ENCODE peak calls at places on chromosomes 1 and 21, in eight cellular contexts. One of them, this sample, is unnamed.

GRCh38 chr1:43711049-43711448 is 3.7 kb downstream of the ST3GAL3 start:
- DNase-seq in mesendoderm: no peak
- DNase-seq in stomach: no peak
- DNase-seq in AG10803: peak
- DNase-seq in cardiac fibroblast: peak
- DNase-seq in lower lobe of right lung: no peak
- DNase-seq in hepatocyte: no peak
- DNase-seq in Peyer's patch: no peak
- DNase-seq in this sample: no peak

GRCh38 chr1:160830321-160831153 is 32.1 kb downstream of the CD244 start:
- DNase-seq in cardiac fibroblast: peak
- DNase-seq in stomach: peak
- DNase-seq in hepatocyte: peak
- DNase-seq in Peyer's patch: peak
- DNase-seq in mesendoderm: peak
- DNase-seq in AG10803: peak
- DNase-seq in lower lobe of right lung: peak
- DNase-seq in this sample: peak

GRCh38 chr21:26626187-26626586 is 53.1 kb upstream of the CYYR1 start:
- DNase-seq in cardiac fibroblast: no peak
- DNase-seq in lower lobe of right lung: no peak
- DNase-seq in stomach: no peak
- DNase-seq in Peyer's patch: no peak
- DNase-seq in mesendoderm: no peak
- DNase-seq in AG10803: no peak
- DNase-seq in hepatocyte: no peak
- DNase-seq in this sample: no peak

GRCh38 chr1:161117681-161118581 is at the start of the genes NIT1 and PFDN2:
- DNase-seq in lower lobe of right lung: peak
- DNase-seq in Peyer's patch: peak
- DNase-seq in hepatocyte: peak
- DNase-seq in cardiac fibroblast: peak
- DNase-seq in stomach: peak
- DNase-seq in mesendoderm: peak
- DNase-seq in AG10803: peak
- DNase-seq in this sample: peak

GRCh38 chr1:117138556-117138955 is 17.0 kb upstream of the TRIM45 start:
- DNase-seq in stomach: no peak
- DNase-seq in Peyer's patch: no peak
- DNase-seq in hepatocyte: no peak
- DNase-seq in cardiac fibroblast: no peak
- DNase-seq in lower lobe of right lung: no peak
- DNase-seq in mesendoderm: no peak
- DNase-seq in AG10803: no peak
- DNase-seq in this sample: no peak

GRCh38 chr1:6731905-6732304 is 30.3 kb upstream of the DNAJC11 start:
- DNase-seq in lower lobe of right lung: no peak
- DNase-seq in AG10803: no peak
- DNase-seq in cardiac fibroblast: no peak
- DNase-seq in hepatocyte: no peak
- DNase-seq in mesendoderm: no peak
- DNase-seq in stomach: no peak
- DNase-seq in Peyer's patch: no peak
- DNase-seq in this sample: no peak

GRCh38 chr1:19717467-19717866 is 52.8 kb downstream of the HTR6 start:
- DNase-seq in mesendoderm: no peak
- DNase-seq in hepatocyte: no peak
- DNase-seq in lower lobe of right lung: no peak
- DNase-seq in stomach: no peak
- DNase-seq in cardiac fibroblast: no peak
- DNase-seq in AG10803: no peak
- DNase-seq in Peyer's patch: no peak
- DNase-seq in this sample: no peak

GRCh38 chr1:94326329-94326728 is 88.9 kb upstream of the ARHGAP29 start:
- DNase-seq in cardiac fibroblast: no peak
- DNase-seq in mesendoderm: peak
- DNase-seq in stomach: no peak
- DNase-seq in lower lobe of right lung: no peak
- DNase-seq in Peyer's patch: no peak
- DNase-seq in AG10803: no peak
- DNase-seq in hepatocyte: no peak
- DNase-seq in this sample: no peak

GRCh38 chr1:171110485-171111340 is 20.0 kb downstream of the FMO3 start:
- DNase-seq in lower lobe of right lung: no peak
- DNase-seq in cardiac fibroblast: peak
- DNase-seq in stomach: no peak
- DNase-seq in mesendoderm: no peak
- DNase-seq in hepatocyte: no peak
- DNase-seq in Peyer's patch: no peak
- DNase-seq in AG10803: peak
- DNase-seq in this sample: no peak

GRCh38 chr1:78145105-78145580 is 99.4 kb downstream of the GIPC2 start:
- DNase-seq in lower lobe of right lung: peak
- DNase-seq in AG10803: peak
- DNase-seq in stomach: peak
- DNase-seq in cardiac fibroblast: peak
- DNase-seq in hepatocyte: peak
- DNase-seq in mesendoderm: peak
- DNase-seq in Peyer's patch: no peak
- DNase-seq in this sample: no peak

GRCh38 chr1:205375816-205376545 is 19.3 kb upstream of the KLHDC8A start:
- DNase-seq in cardiac fibroblast: peak
- DNase-seq in mesendoderm: peak
- DNase-seq in Peyer's patch: no peak
- DNase-seq in hepatocyte: peak
- DNase-seq in stomach: no peak
- DNase-seq in lower lobe of right lung: no peak
- DNase-seq in AG10803: peak
- DNase-seq in this sample: no peak

GRCh38 chr1:84156210-84156621 is 12.1 kb downstream of the PRKACB start:
- DNase-seq in mesendoderm: no peak
- DNase-seq in AG10803: peak
- DNase-seq in hepatocyte: no peak
- DNase-seq in lower lobe of right lung: no peak
- DNase-seq in stomach: no peak
- DNase-seq in cardiac fibroblast: peak
- DNase-seq in Peyer's patch: no peak
- DNase-seq in this sample: no peak

GRCh38 chr1:53071167-53071865 is 9.3 kb downstream of the PODN start:
- DNase-seq in AG10803: no peak
- DNase-seq in lower lobe of right lung: peak
- DNase-seq in cardiac fibroblast: no peak
- DNase-seq in stomach: peak
- DNase-seq in Peyer's patch: no peak
- DNase-seq in hepatocyte: no peak
- DNase-seq in mesendoderm: no peak
- DNase-seq in this sample: no peak

GRCh38 chr1:12001249-12001917 is 17.9 kb upstream of the MIIP start:
- DNase-seq in Peyer's patch: no peak
- DNase-seq in mesendoderm: peak
- DNase-seq in stomach: no peak
- DNase-seq in AG10803: peak
- DNase-seq in lower lobe of right lung: no peak
- DNase-seq in cardiac fibroblast: peak
- DNase-seq in hepatocyte: no peak
- DNase-seq in this sample: peak

GRCh38 chr1:34858901-34859441 is 578 bp downstream of the SMIM12 start:
- DNase-seq in mesendoderm: no peak
- DNase-seq in lower lobe of right lung: no peak
- DNase-seq in Peyer's patch: no peak
- DNase-seq in cardiac fibroblast: peak
- DNase-seq in AG10803: peak
- DNase-seq in hepatocyte: peak
- DNase-seq in stomach: no peak
- DNase-seq in this sample: peak

GRCh38 chr1:239418241-239418640 is 31.9 kb downstream of the CHRM3 start:
- DNase-seq in Peyer's patch: no peak
- DNase-seq in mesendoderm: no peak
- DNase-seq in AG10803: no peak
- DNase-seq in hepatocyte: no peak
- DNase-seq in stomach: no peak
- DNase-seq in lower lobe of right lung: no peak
- DNase-seq in cardiac fibroblast: no peak
- DNase-seq in this sample: no peak

GRCh38 chr1:229786974-229787610 is 161.0 kb downstream of the URB2 start:
- DNase-seq in hepatocyte: no peak
- DNase-seq in AG10803: no peak
- DNase-seq in mesendoderm: no peak
- DNase-seq in lower lobe of right lung: no peak
- DNase-seq in Peyer's patch: no peak
- DNase-seq in cardiac fibroblast: peak
- DNase-seq in stomach: no peak
- DNase-seq in this sample: no peak

GRCh38 chr21:31766895-31767294 is 35.0 kb upstream of the SCAF4 start:
- DNase-seq in AG10803: no peak
- DNase-seq in hepatocyte: no peak
- DNase-seq in Peyer's patch: no peak
- DNase-seq in mesendoderm: no peak
- DNase-seq in lower lobe of right lung: no peak
- DNase-seq in stomach: no peak
- DNase-seq in cardiac fibroblast: no peak
- DNase-seq in this sample: no peak

GRCh38 chr1:183566026-183566425 is 24.2 kb downstream of the NCF2 start:
- DNase-seq in Peyer's patch: no peak
- DNase-seq in lower lobe of right lung: no peak
- DNase-seq in stomach: no peak
- DNase-seq in cardiac fibroblast: no peak
- DNase-seq in hepatocyte: no peak
- DNase-seq in AG10803: peak
- DNase-seq in mesendoderm: no peak
- DNase-seq in this sample: no peak

GRCh38 chr21:44870748-44871495 is 2.6 kb downstream of the PTTG1IP start:
- DNase-seq in AG10803: no peak
- DNase-seq in mesendoderm: no peak
- DNase-seq in lower lobe of right lung: no peak
- DNase-seq in cardiac fibroblast: no peak
- DNase-seq in hepatocyte: no peak
- DNase-seq in Peyer's patch: peak
- DNase-seq in stomach: peak
- DNase-seq in this sample: peak

GRCh38 chr1:221415626-221416025 is 326.3 kb downstream of the DUSP10 start:
- DNase-seq in lower lobe of right lung: no peak
- DNase-seq in AG10803: no peak
- DNase-seq in Peyer's patch: no peak
- DNase-seq in mesendoderm: no peak
- DNase-seq in cardiac fibroblast: no peak
- DNase-seq in hepatocyte: no peak
- DNase-seq in stomach: no peak
- DNase-seq in this sample: no peak

GRCh38 chr1:169484107-169484506 is 1.6 kb downstream of the SLC19A2 start:
- DNase-seq in cardiac fibroblast: no peak
- DNase-seq in lower lobe of right lung: no peak
- DNase-seq in AG10803: no peak
- DNase-seq in hepatocyte: no peak
- DNase-seq in Peyer's patch: no peak
- DNase-seq in stomach: no peak
- DNase-seq in mesendoderm: no peak
- DNase-seq in this sample: no peak
- H3K4me3 ChIP-seq in cardiac fibroblast: peak
- H3K4me3 ChIP-seq in lower lobe of right lung: peak
- H3K4me3 ChIP-seq in AG10803: peak
- H3K4me3 ChIP-seq in hepatocyte: peak
- H3K4me3 ChIP-seq in Peyer's patch: peak
- H3K4me3 ChIP-seq in stomach: peak
- H3K4me3 ChIP-seq in mesendoderm: no peak
- H3K4me3 ChIP-seq in this sample: no peak

DNA sequence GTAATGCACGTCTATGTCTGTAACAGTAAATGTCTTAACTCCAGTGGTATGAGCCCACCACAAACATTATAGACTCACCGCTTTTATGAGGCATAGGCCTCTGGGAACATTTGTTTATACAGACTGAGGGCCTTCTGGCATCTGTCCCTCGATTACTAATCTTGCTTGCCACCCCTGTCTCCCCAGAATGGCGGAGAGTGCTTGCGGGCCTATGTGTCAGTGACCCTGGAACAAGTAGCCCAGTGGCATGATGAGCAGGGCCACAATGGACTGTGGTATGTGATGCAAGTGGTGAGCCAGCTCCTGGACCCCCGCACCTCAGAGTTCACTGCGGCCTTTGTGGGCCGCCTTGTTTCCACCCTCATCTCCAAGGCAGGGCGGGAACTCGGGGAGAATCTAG is 18.3 kb upstream of the SHISA4 start:
- DNase-seq in hepatocyte: no peak
- DNase-seq in Peyer's patch: no peak
- DNase-seq in stomach: no peak
- DNase-seq in AG10803: no peak
- DNase-seq in mesendoderm: no peak
- DNase-seq in lower lobe of right lung: no peak
- DNase-seq in cardiac fibroblast: no peak
- DNase-seq in this sample: no peak
- H3K4me3 ChIP-seq in hepatocyte: no peak
- H3K4me3 ChIP-seq in Peyer's patch: no peak
- H3K4me3 ChIP-seq in stomach: no peak
- H3K4me3 ChIP-seq in AG10803: no peak
- H3K4me3 ChIP-seq in mesendoderm: no peak
- H3K4me3 ChIP-seq in lower lobe of right lung: no peak
- H3K4me3 ChIP-seq in cardiac fibroblast: no peak
- H3K4me3 ChIP-seq in this sample: no peak

GRCh38 chr1:225462429-225462713 is 34.5 kb upstream of the LBR start:
- DNase-seq in Peyer's patch: no peak
- DNase-seq in cardiac fibroblast: no peak
- DNase-seq in AG10803: no peak
- DNase-seq in mesendoderm: no peak
- DNase-seq in stomach: no peak
- DNase-seq in hepatocyte: no peak
- DNase-seq in lower lobe of right lung: no peak
- DNase-seq in this sample: no peak
- H3K4me3 ChIP-seq in Peyer's patch: no peak
- H3K4me3 ChIP-seq in cardiac fibroblast: no peak
- H3K4me3 ChIP-seq in AG10803: no peak
- H3K4me3 ChIP-seq in mesendoderm: no peak
- H3K4me3 ChIP-seq in stomach: no peak
- H3K4me3 ChIP-seq in hepatocyte: no peak
- H3K4me3 ChIP-seq in lower lobe of right lung: no peak
- H3K4me3 ChIP-seq in this sample: no peak

DNA sequence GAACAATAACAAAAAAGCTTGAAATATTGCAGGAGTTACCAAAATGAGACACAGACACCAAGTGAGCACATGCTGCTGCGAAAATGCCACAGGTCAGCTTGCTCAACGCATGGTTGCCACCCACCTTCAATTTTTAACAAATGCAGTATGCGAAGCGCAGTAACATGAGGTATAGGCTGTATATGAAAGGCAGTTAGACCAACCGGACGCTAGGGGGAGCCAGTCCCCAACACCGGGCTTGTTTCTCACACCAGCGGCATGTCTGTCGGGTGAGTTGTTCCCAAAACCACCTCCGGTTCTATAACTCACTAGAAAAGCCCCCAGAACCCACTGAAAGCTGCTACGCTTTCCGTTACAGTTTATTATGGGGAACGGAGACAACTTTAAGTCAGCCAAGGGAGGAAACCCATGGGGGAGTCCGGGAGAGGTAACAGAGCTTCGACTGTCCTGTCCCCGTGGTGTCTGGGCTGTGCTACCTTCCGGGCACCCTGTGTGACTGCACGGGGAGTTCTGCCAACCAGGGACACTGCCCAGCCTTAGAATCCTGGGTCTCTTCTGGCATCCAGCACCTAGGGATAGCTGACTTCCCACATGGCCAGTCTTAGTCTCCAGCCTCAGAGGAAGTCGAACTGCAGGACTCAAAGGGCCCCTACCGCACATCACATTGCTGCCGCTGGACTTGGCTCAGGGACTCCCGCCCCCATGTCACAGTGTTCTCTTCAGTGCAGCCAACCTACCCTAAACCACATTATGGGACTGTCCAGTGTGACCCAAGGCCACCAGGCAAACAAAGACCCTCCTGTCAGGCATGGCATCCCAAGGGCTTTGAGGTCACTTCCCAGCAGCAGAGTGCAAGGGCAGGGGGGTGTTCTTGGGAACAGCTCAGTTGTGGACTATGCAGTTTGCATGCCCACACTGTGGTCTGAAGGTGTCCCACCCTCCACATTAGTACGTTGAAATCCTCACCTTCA is 14.0 kb downstream of the RNF187 start:
- DNase-seq in AG10803: peak
- DNase-seq in hepatocyte: peak
- DNase-seq in lower lobe of right lung: peak
- DNase-seq in mesendoderm: peak
- DNase-seq in cardiac fibroblast: peak
- DNase-seq in Peyer's patch: peak
- DNase-seq in stomach: peak
- DNase-seq in this sample: peak
- H3K4me3 ChIP-seq in AG10803: peak
- H3K4me3 ChIP-seq in hepatocyte: no peak
- H3K4me3 ChIP-seq in lower lobe of right lung: no peak
- H3K4me3 ChIP-seq in mesendoderm: no peak
- H3K4me3 ChIP-seq in cardiac fibroblast: no peak
- H3K4me3 ChIP-seq in Peyer's patch: no peak
- H3K4me3 ChIP-seq in stomach: no peak
- H3K4me3 ChIP-seq in this sample: peak

This sample was measured in CD4-positive, alpha-beta memory T cell.